ENCODE peak calls at places on chromosome X, in six cellular contexts. One of them, this sample, is unnamed.
A peak's percentile ranks its signal among the peaks of the same experiment; 100 is the strongest.

GRCh38 chrX:46180258-46180687 is 364.9 kb downstream of the ZNF674 start:
- DNase-seq in A549: peak; percentile 60
- DNase-seq in transverse colon: no peak
- DNase-seq in tibial nerve: no peak
- DNase-seq in HepG2: peak; percentile 2
- DNase-seq in suprapubic skin: no peak
- DNase-seq in this sample: no peak

GRCh38 chrX:134670241-134670811 is 12.1 kb upstream of the PLAC1 start:
- DNase-seq in HepG2: peak; percentile 30
- DNase-seq in suprapubic skin: no peak
- DNase-seq in A549: peak; percentile 94
- DNase-seq in tibial nerve: no peak
- DNase-seq in transverse colon: no peak
- DNase-seq in this sample: no peak

GRCh38 chrX:140799216-140799615 is 89.7 kb downstream of the LINC00632 start:
- DNase-seq in HepG2: no peak
- DNase-seq in tibial nerve: no peak
- DNase-seq in A549: peak; percentile 4
- DNase-seq in transverse colon: no peak
- DNase-seq in suprapubic skin: no peak
- DNase-seq in this sample: no peak

GRCh38 chrX:136292656-136293055 is 8.1 kb upstream of the ADGRG4 start:
- DNase-seq in HepG2: no peak
- DNase-seq in transverse colon: no peak
- DNase-seq in A549: no peak
- DNase-seq in suprapubic skin: no peak
- DNase-seq in tibial nerve: no peak
- DNase-seq in this sample: no peak

GRCh38 chrX:9146657-9147056 is 112.7 kb upstream of the FAM9B start:
- DNase-seq in tibial nerve: no peak
- DNase-seq in HepG2: no peak
- DNase-seq in A549: no peak
- DNase-seq in transverse colon: no peak
- DNase-seq in suprapubic skin: no peak
- DNase-seq in this sample: no peak

GRCh38 chrX:9416562-9417319 is 48.1 kb upstream of the TBL1X start:
- DNase-seq in HepG2: no peak
- DNase-seq in transverse colon: no peak
- DNase-seq in suprapubic skin: no peak
- DNase-seq in A549: no peak
- DNase-seq in tibial nerve: peak; percentile 7
- DNase-seq in this sample: no peak

GRCh38 chrX:122113376-122113775 is 1066.0 kb downstream of the GLUD2 start:
- DNase-seq in suprapubic skin: no peak
- DNase-seq in HepG2: no peak
- DNase-seq in tibial nerve: no peak
- DNase-seq in A549: no peak
- DNase-seq in transverse colon: no peak
- DNase-seq in this sample: no peak

GRCh38 chrX:17591741-17592110 is 145.6 kb upstream of the SCML1 start:
- DNase-seq in A549: no peak
- DNase-seq in HepG2: no peak
- DNase-seq in suprapubic skin: no peak
- DNase-seq in transverse colon: no peak
- DNase-seq in tibial nerve: no peak
- DNase-seq in this sample: no peak

GRCh38 chrX:69128573-69128972 is 36.7 kb downstream of the PJA1 start:
- DNase-seq in A549: no peak
- DNase-seq in tibial nerve: no peak
- DNase-seq in transverse colon: no peak
- DNase-seq in HepG2: no peak
- DNase-seq in suprapubic skin: no peak
- DNase-seq in this sample: peak; percentile 85

GRCh38 chrX:1902901-1903379 is 288.1 kb downstream of the ASMT start:
- DNase-seq in transverse colon: no peak
- DNase-seq in HepG2: no peak
- DNase-seq in tibial nerve: no peak
- DNase-seq in suprapubic skin: no peak
- DNase-seq in A549: no peak
- DNase-seq in this sample: no peak

GRCh38 chrX:85993539-85994197 is 53.7 kb downstream of the CHM start:
- DNase-seq in tibial nerve: no peak
- DNase-seq in HepG2: no peak
- DNase-seq in A549: no peak
- DNase-seq in transverse colon: no peak
- DNase-seq in suprapubic skin: no peak
- DNase-seq in this sample: no peak

GRCh38 chrX:21781525-21781924 is 23.6 kb upstream of the SMPX start:
- DNase-seq in tibial nerve: no peak
- DNase-seq in HepG2: no peak
- DNase-seq in transverse colon: no peak
- DNase-seq in A549: no peak
- DNase-seq in suprapubic skin: no peak
- DNase-seq in this sample: no peak

GRCh38 chrX:9912341-9912740 is 54.8 kb upstream of the CLDN34 start:
- DNase-seq in A549: no peak
- DNase-seq in tibial nerve: no peak
- DNase-seq in suprapubic skin: no peak
- DNase-seq in transverse colon: no peak
- DNase-seq in HepG2: no peak
- DNase-seq in this sample: no peak

GRCh38 chrX:46573896-46574336 is 351 bp downstream of the CHST7 start:
- DNase-seq in suprapubic skin: peak; percentile 77
- DNase-seq in tibial nerve: peak; percentile 25
- DNase-seq in A549: peak; percentile 83
- DNase-seq in transverse colon: peak; percentile 63
- DNase-seq in HepG2: peak; percentile 53
- DNase-seq in this sample: peak; percentile 65

GRCh38 chrX:150663061-150663460 is 30.1 kb upstream of the MTMR1 start:
- DNase-seq in suprapubic skin: no peak
- DNase-seq in HepG2: no peak
- DNase-seq in tibial nerve: no peak
- DNase-seq in A549: no peak
- DNase-seq in transverse colon: no peak
- DNase-seq in this sample: no peak

GRCh38 chrX:17412692-17413091 is 37.7 kb downstream of the NHS start:
- DNase-seq in suprapubic skin: no peak
- DNase-seq in HepG2: no peak
- DNase-seq in transverse colon: no peak
- DNase-seq in A549: peak; percentile 63
- DNase-seq in tibial nerve: no peak
- DNase-seq in this sample: no peak

GRCh38 chrX:69616520-69617203 is 749 bp downstream of the EDA start:
- DNase-seq in transverse colon: peak; percentile 18
- DNase-seq in HepG2: peak; percentile 0
- DNase-seq in tibial nerve: peak; percentile 4
- DNase-seq in A549: no peak
- DNase-seq in suprapubic skin: no peak
- DNase-seq in this sample: no peak

GRCh38 chrX:71056857-71057256 is 11.3 kb downstream of the SNX12 start:
- DNase-seq in tibial nerve: no peak
- DNase-seq in suprapubic skin: no peak
- DNase-seq in A549: no peak
- DNase-seq in transverse colon: no peak
- DNase-seq in HepG2: no peak
- DNase-seq in this sample: no peak

GRCh38 chrX:66863721-66864120 is 224.8 kb upstream of the EDA2R start:
- DNase-seq in tibial nerve: peak; percentile 4
- DNase-seq in suprapubic skin: no peak
- DNase-seq in A549: no peak
- DNase-seq in transverse colon: peak; percentile 24
- DNase-seq in HepG2: no peak
- DNase-seq in this sample: peak; percentile 26

GRCh38 chrX:42237956-42238355 is 314.6 kb upstream of the CASK start:
- DNase-seq in HepG2: no peak
- DNase-seq in tibial nerve: no peak
- DNase-seq in transverse colon: no peak
- DNase-seq in A549: no peak
- DNase-seq in suprapubic skin: no peak
- DNase-seq in this sample: no peak

GRCh38 chrX:42247241-42247640 is 323.9 kb upstream of the CASK start:
- DNase-seq in suprapubic skin: no peak
- DNase-seq in HepG2: no peak
- DNase-seq in A549: no peak
- DNase-seq in tibial nerve: no peak
- DNase-seq in transverse colon: no peak
- DNase-seq in this sample: no peak

GRCh38 chrX:42242044-42242443 is 318.7 kb upstream of the CASK start:
- DNase-seq in tibial nerve: no peak
- DNase-seq in A549: no peak
- DNase-seq in HepG2: no peak
- DNase-seq in transverse colon: no peak
- DNase-seq in suprapubic skin: no peak
- DNase-seq in this sample: no peak

GRCh38 chrX:42246814-42247213 is 323.5 kb upstream of the CASK start:
- DNase-seq in HepG2: peak; percentile 11
- DNase-seq in tibial nerve: no peak
- DNase-seq in suprapubic skin: no peak
- DNase-seq in transverse colon: no peak
- DNase-seq in A549: no peak
- DNase-seq in this sample: no peak

GRCh38 chrX:42241421-42241820 is 318.1 kb upstream of the CASK start:
- DNase-seq in A549: no peak
- DNase-seq in tibial nerve: no peak
- DNase-seq in transverse colon: no peak
- DNase-seq in HepG2: no peak
- DNase-seq in suprapubic skin: no peak
- DNase-seq in this sample: no peak
- TF ChIP-seq EP300 in A549: no peak
- TF ChIP-seq EP300 in tibial nerve: no peak
- TF ChIP-seq EP300 in transverse colon: no peak
- TF ChIP-seq EP300 in HepG2: no peak
- TF ChIP-seq EP300 in suprapubic skin: no peak
- TF ChIP-seq EP300 in this sample: no peak

DNA sequence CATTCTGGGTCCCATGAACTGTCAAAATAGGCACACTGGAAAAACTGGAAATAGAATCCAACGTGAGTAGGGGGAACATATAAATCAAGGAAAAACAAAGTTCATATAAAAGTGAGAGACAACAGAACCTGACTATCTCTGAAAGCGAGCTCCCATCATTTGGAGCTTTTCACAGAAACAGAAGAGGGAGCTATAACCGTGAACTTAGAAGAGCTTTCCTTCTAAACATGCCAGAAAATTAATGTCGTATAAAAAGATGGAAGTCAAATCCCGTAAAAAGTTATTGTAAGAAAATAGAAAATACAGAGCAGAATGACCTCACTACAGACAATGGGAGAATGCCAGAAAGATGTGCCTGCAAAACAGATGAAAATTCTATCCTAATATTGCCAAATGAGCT is 23.9 kb upstream of the HSD17B10 start:
- DNase-seq in A549: peak; percentile 29
- DNase-seq in HepG2: no peak
- DNase-seq in suprapubic skin: no peak
- DNase-seq in transverse colon: no peak
- DNase-seq in tibial nerve: no peak
- DNase-seq in this sample: no peak
- H3K27ac ChIP-seq in A549: no peak overlapping the region
- H3K27ac ChIP-seq in HepG2: no peak overlapping the region
- H3K27ac ChIP-seq in suprapubic skin: no peak overlapping the region
- H3K27ac ChIP-seq in transverse colon: no peak overlapping the region
- H3K27ac ChIP-seq in tibial nerve: no peak overlapping the region
- H3K27ac ChIP-seq in this sample: no peak overlapping the region

GRCh38 chrX:11244641-11245040 is 48.6 kb upstream of the AMELX start:
- DNase-seq in tibial nerve: peak; percentile 61
- DNase-seq in transverse colon: no peak
- DNase-seq in HepG2: no peak
- DNase-seq in suprapubic skin: no peak
- DNase-seq in A549: no peak
- DNase-seq in this sample: no peak

GRCh38 chrX:11239230-11239629 is 54.0 kb upstream of the AMELX start:
- DNase-seq in suprapubic skin: no peak
- DNase-seq in tibial nerve: no peak
- DNase-seq in A549: no peak
- DNase-seq in transverse colon: no peak
- DNase-seq in HepG2: peak; percentile 0
- DNase-seq in this sample: no peak

GRCh38 chrX:11241720-11242119 is 51.5 kb upstream of the AMELX start:
- DNase-seq in HepG2: no peak
- DNase-seq in tibial nerve: no peak
- DNase-seq in transverse colon: no peak
- DNase-seq in A549: no peak
- DNase-seq in suprapubic skin: no peak
- DNase-seq in this sample: no peak

DNA sequence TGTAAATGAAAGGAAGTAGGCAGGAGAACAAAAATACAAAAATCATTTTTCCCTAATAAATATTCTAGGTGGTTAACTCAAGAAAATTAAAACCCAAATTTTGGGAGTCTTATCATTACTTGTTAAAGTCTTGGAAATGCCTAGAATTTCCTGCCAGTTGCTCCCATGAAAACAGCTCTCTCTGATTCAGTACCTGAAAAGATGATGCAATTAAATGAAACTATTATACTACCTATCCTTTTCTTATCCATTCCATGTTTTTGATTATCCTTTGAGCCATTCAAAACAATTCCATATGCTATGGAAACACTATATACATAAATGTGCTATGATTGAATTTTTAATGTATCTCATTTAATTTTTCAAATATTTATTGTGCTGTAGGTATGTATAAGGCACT is 50.5 kb upstream of the AMELX start:
- DNase-seq in suprapubic skin: no peak
- DNase-seq in HepG2: no peak
- DNase-seq in transverse colon: no peak
- DNase-seq in A549: no peak
- DNase-seq in tibial nerve: no peak
- DNase-seq in this sample: no peak
- TF ChIP-seq EP300 in suprapubic skin: no peak
- TF ChIP-seq EP300 in HepG2: no peak
- TF ChIP-seq EP300 in transverse colon: no peak
- TF ChIP-seq EP300 in A549: no peak
- TF ChIP-seq EP300 in tibial nerve: no peak
- TF ChIP-seq EP300 in this sample: no peak

GRCh38 chrX:37847733-37848197 is 394 bp upstream of the DYNLT3 start:
- DNase-seq in HepG2: no peak
- DNase-seq in transverse colon: no peak
- DNase-seq in tibial nerve: no peak
- DNase-seq in suprapubic skin: no peak
- DNase-seq in A549: no peak
- DNase-seq in this sample: no peak
- H3K27ac ChIP-seq in HepG2: no peak overlapping the region
- H3K27ac ChIP-seq in transverse colon: peak overlapping the region; percentile 91
- H3K27ac ChIP-seq in tibial nerve: peak overlapping the region; percentile 92
- H3K27ac ChIP-seq in suprapubic skin: peak overlapping the region; percentile 85
- H3K27ac ChIP-seq in A549: peak overlapping the region; percentile 87
- H3K27ac ChIP-seq in this sample: peak overlapping the region; percentile 88

DNA sequence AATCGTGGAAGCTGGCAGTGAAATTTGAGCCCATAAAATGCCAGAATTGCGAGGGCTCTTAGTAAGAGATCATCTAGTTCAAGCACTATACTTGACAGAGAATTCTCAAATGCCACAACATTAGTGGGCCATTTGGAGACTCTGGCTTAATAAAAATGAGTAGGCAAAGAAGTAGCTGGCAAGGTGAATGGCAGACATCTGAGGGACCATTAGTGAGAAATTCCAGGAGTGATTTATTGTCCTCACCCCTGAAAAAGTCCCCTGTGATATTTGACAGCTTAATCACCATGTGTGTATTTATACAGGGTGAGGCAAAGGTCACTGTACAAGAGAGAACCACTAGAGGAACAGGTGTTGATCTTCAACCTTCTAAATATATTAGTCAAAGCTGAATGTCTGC is 207.5 kb downstream of the CHRDL1 start:
- DNase-seq in HepG2: peak; percentile 1
- DNase-seq in transverse colon: no peak
- DNase-seq in A549: no peak
- DNase-seq in tibial nerve: no peak
- DNase-seq in suprapubic skin: no peak
- DNase-seq in this sample: no peak
- TF ChIP-seq EP300 in HepG2: no peak
- TF ChIP-seq EP300 in transverse colon: no peak
- TF ChIP-seq EP300 in A549: no peak
- TF ChIP-seq EP300 in tibial nerve: no peak
- TF ChIP-seq EP300 in suprapubic skin: no peak
- TF ChIP-seq EP300 in this sample: no peak